ENCODE peak calls at places on chromosomes 1 and 21, in seven cellular contexts. J is right atrium auricular region, N is upper lobe of right lung, E is aorta, I is heart left ventricle, D is fibroblast of lung, Z is ovary. T is an unnamed sample.

GRCh38 chr1:149888999-149889289 is 10.4 kb upstream of the BOLA1 start:
- DNase-seq in I (no peak), N (no peak), Z (peak; percentile 73), E (peak; percentile 62), J (peak; percentile 66), D (no peak), T (no peak)

GRCh38 chr1:229258031-229258850 is 12.7 kb upstream of the RAB4A start:
- DNase-seq in D (peak; percentile 79), I (peak; percentile 59), E (peak; percentile 61), N (no peak), J (no peak), Z (peak; percentile 74), T (peak; percentile 26)

GRCh38 chr1:27356628-27357280 is 10.0 kb downstream of the MAP3K6 start:
- DNase-seq in N (no peak), D (no peak), E (no peak), J (no peak), I (no peak), Z (no peak), T (no peak)

GRCh38 chr1:172699111-172699510 is 40.2 kb downstream of the FASLG start:
- DNase-seq in J (no peak), I (no peak), E (peak; percentile 44), N (no peak), D (no peak), Z (no peak), T (no peak)

GRCh38 chr21:37532868-37533780 is 166.6 kb downstream of the DYRK1A start:
- DNase-seq in E (no peak), I (no peak), Z (no peak), N (no peak), D (peak; percentile 29), J (no peak), T (no peak)

GRCh38 chr1:167617100-167617949 is 12.7 kb upstream of the RCSD1 start:
- DNase-seq in J (no peak), I (peak; percentile 56), N (no peak), Z (no peak), E (peak; percentile 58), D (peak; percentile 8), T (peak; percentile 37)

GRCh38 chr1:19889656-19890055 is 7.5 kb downstream of the OTUD3 start:
- DNase-seq in D (no peak), N (no peak), J (no peak), Z (no peak), I (no peak), E (no peak), T (no peak)

GRCh38 chr1:226674892-226675719 is 64.0 kb downstream of the ITPKB start:
- DNase-seq in J (peak; percentile 80), E (peak; percentile 83), D (peak; percentile 25), N (no peak), Z (no peak), I (peak; percentile 79), T (peak; percentile 49)

GRCh38 chr1:54671985-54672608 is 30.5 kb downstream of the MROH7 start:
- DNase-seq in E (no peak), N (no peak), J (no peak), I (no peak), Z (no peak), D (peak; percentile 47), T (no peak)

GRCh38 chr1:74161494-74161893 is 36.5 kb downstream of the LRRIQ3 start:
- DNase-seq in N (no peak), E (no peak), Z (no peak), J (no peak), I (no peak), D (peak; percentile 9), T (no peak)

GRCh38 chr1:186605762-186606350 is 74.4 kb downstream of the PTGS2 start:
- DNase-seq in E (no peak), Z (no peak), J (no peak), I (no peak), N (no peak), D (peak; percentile 60), T (no peak)

GRCh38 chr1:15501208-15502032 is 22.6 kb downstream of the CASP9 start:
- DNase-seq in I (peak; percentile 55), N (peak; percentile 73), D (peak; percentile 58), Z (peak; percentile 42), E (peak; percentile 57), J (no peak), T (peak; percentile 52)

GRCh38 chr1:28244549-28245251 is 8.8 kb downstream of the ATP5IF1 start:
- DNase-seq in E (no peak), J (no peak), Z (no peak), D (no peak), N (no peak), I (peak; percentile 54), T (peak; percentile 25)

GRCh38 chr1:119712342-119713038 is 756 bp downstream of the PHGDH start:
- DNase-seq in N (peak; percentile 78), J (peak; percentile 80), E (peak; percentile 89), Z (peak; percentile 87), D (peak; percentile 94), I (peak; percentile 71), T (peak; percentile 78)

GRCh38 chr1:243731301-243731891 is 118.6 kb downstream of the AKT3 start:
- DNase-seq in I (peak; percentile 51), Z (no peak), J (no peak), D (peak; percentile 78), N (no peak), E (peak; percentile 73), T (no peak)

GRCh38 chr21:18117116-18117515 is 127.5 kb upstream of the CHODL start:
- DNase-seq in Z (no peak), N (no peak), E (no peak), D (no peak), J (no peak), I (no peak), T (no peak)

GRCh38 chr1:43882763-43883162 is 50.8 kb upstream of the ARTN start:
- DNase-seq in J (no peak), I (no peak), N (no peak), D (no peak), E (no peak), Z (no peak), T (no peak)

GRCh38 chr1:43881415-43881814 is 52.2 kb upstream of the ARTN start:
- DNase-seq in E (no peak), J (no peak), I (no peak), D (no peak), Z (no peak), N (no peak), T (no peak)

GRCh38 chr1:43887748-43888147 is 45.9 kb upstream of the ARTN start:
- DNase-seq in E (no peak), I (no peak), J (no peak), N (no peak), Z (no peak), D (no peak), T (no peak)

GRCh38 chr1:43883321-43883720 is 50.3 kb upstream of the ARTN start:
- DNase-seq in I (no peak), Z (no peak), E (no peak), J (no peak), N (no peak), D (no peak), T (no peak)

GRCh38 chr1:43885311-43885801 is 48.2 kb upstream of the ARTN start:
- DNase-seq in J (no peak), D (no peak), N (no peak), E (no peak), Z (no peak), I (no peak), T (no peak)
- H3K27ac ChIP-seq in J (no peak overlapping the region), D (no peak overlapping the region), N (no peak overlapping the region), E (no peak overlapping the region), Z (no peak overlapping the region), I (no peak overlapping the region), T (no peak overlapping the region)

GRCh38 chr1:224736619-224737352 is 120.7 kb downstream of the CNIH3 start:
- DNase-seq in J (peak; percentile 66), Z (no peak), N (no peak), D (peak; percentile 75), I (peak; percentile 33), E (no peak), T (peak; percentile 28)
- H3K27ac ChIP-seq in J (peak overlapping the region; percentile 52), Z (no peak overlapping the region), N (no peak overlapping the region), D (no peak overlapping the region), I (peak overlapping the region; percentile 48), E (no peak overlapping the region), T (peak overlapping the region; percentile 64)

GRCh38 chr1:88777604-88778149 is 93.6 kb downstream of the PKN2 start:
- DNase-seq in D (no peak), Z (no peak), E (no peak), I (no peak), J (no peak), N (no peak), T (no peak)

GRCh38 chr1:88768816-88769215 is 84.7 kb downstream of the PKN2 start:
- DNase-seq in J (no peak), N (no peak), E (no peak), I (no peak), D (no peak), Z (no peak), T (no peak)

GRCh38 chr1:88774151-88774556 is 90.1 kb downstream of the PKN2 start:
- DNase-seq in E (no peak), I (no peak), D (no peak), N (no peak), Z (no peak), J (no peak), T (no peak)

GRCh38 chr1:88768187-88768586 is 84.1 kb downstream of the PKN2 start:
- DNase-seq in I (no peak), J (no peak), N (no peak), Z (no peak), D (no peak), E (no peak), T (no peak)

DNA sequence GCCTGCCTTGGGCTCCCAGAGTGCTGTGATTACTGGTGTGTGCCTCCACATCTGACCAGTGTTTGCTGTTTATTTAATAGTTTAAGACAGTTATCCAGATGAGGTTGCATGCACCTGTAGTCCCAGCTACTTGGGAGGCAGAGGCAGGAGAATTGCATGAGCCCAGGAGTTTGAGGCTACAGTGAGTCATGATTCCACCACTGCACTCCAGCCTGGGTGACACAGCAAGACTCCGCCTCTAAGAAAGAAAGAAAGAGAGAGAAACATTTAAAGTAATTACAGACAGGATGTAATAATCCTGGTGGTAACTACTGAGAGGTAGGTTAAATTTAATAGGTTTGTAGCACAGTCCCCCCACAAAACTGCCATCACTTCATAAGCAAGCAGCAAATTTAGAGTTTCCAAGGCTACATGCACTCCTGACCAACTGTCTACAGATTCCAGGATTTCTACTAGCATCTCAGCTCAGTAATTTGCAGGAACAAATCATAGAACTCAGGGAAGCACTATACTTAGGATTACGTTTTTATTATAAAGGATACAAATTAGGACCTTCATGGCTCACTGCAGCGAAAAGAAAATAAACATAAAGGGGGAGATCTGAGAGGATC is 89.6 kb downstream of the PKN2 start:
- DNase-seq in D (peak; percentile 46), I (no peak), E (no peak), J (no peak), N (no peak), Z (no peak), T (no peak)
- H3K27ac ChIP-seq in D (peak overlapping the region; percentile 34), I (no peak overlapping the region), E (no peak overlapping the region), J (no peak overlapping the region), N (no peak overlapping the region), Z (no peak overlapping the region), T (no peak overlapping the region)

DNA sequence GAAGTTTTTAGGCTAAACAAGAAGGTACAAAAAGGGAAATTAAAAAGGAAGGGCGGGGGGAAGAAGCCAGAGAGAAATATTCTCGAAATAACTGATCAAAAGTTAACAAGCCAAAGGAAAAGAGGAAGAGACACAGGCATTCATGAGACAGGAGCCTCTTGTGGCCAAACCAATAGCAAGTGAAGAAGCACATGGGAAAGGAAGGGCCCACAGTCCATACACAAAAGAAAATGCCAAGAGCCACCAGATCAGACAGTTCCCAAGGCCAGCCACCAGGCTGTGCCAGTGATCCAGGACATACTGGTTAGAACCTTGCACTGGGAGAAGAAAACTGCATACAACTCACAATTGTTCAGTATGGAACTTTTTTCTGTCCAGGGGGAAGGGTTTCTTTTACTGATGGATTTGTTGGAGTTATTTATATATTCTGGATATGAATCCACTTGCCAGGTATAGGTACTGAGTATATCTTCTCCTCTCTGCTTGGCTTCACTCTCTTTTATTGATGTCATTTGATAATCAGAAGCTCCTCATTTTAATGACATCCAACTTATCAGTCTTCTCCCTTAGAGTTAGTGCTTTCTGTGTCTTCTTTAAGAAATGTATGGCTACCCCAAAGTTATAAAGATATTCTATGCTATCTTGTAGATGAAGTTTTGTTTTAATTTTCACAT is 76.8 kb downstream of the CD46 start:
- DNase-seq in I (peak; percentile 79), D (peak; percentile 87), E (peak; percentile 89), N (peak; percentile 85), J (peak; percentile 90), Z (peak; percentile 76), T (peak; percentile 78)
- H3K27ac ChIP-seq in I (peak overlapping the region; percentile 54), D (no peak overlapping the region), E (no peak overlapping the region), N (peak overlapping the region; percentile 98), J (peak overlapping the region; percentile 96), Z (peak overlapping the region; percentile 8), T (peak overlapping the region; percentile 97)